ENCODE peak calls at places on chromosomes 3 and 15, in nine cellular contexts. M, O, Y, F, G, U, S, I and J are unnamed samples.
A peak's percentile ranks its signal among the peaks of the same experiment; 100 is the strongest.

GRCh38 chr3:72418149-72418686 is 430.0 kb downstream of the SHQ1 start:
- DNase-seq in M (no peak), I (no peak), O (no peak), G (no peak), F (no peak), Y (no peak), U (no peak), S (no peak), J (no peak)

GRCh38 chr3:196979545-196979944 is 10.9 kb upstream of the PIGZ start:
- DNase-seq in F (peak; percentile 31), S (no peak), M (no peak), Y (no peak), O (no peak), U (no peak), G (no peak), I (no peak), J (no peak)

GRCh38 chr3:145518639-145519038 is 642.3 kb downstream of the PLOD2 start:
- DNase-seq in U (no peak), S (no peak), G (no peak), M (no peak), Y (no peak), O (no peak), F (no peak), I (no peak), J (no peak)

GRCh38 chr15:40845036-40845435 is 1.2 kb downstream of the SPINT1 start:
- DNase-seq in I (no peak), S (no peak), M (no peak), F (no peak), U (no peak), O (no peak), Y (no peak), G (no peak), J (no peak)

GRCh38 chr15:57668074-57668473 is 38.4 kb upstream of the POLR2M start:
- DNase-seq in F (no peak), O (no peak), S (no peak), M (no peak), G (no peak), Y (no peak), I (no peak), U (no peak), J (no peak)

GRCh38 chr3:122794779-122795673 is at the start of gene SLC49A4:
- DNase-seq in F (peak; percentile 81), U (peak; percentile 94), M (peak; percentile 66), I (peak; percentile 85), O (peak; percentile 81), G (peak; percentile 79), Y (peak; percentile 71), S (peak; percentile 66), J (peak; percentile 75)

GRCh38 chr3:43004282-43004681 is 25.2 kb downstream of the GASK1A start:
- DNase-seq in S (no peak), G (no peak), M (no peak), O (no peak), F (no peak), I (no peak), Y (no peak), U (no peak), J (no peak)

GRCh38 chr3:106428565-106428994 is 559.8 kb upstream of the CBLB start:
- DNase-seq in I (no peak), O (no peak), G (no peak), Y (no peak), M (peak; percentile 68), F (peak; percentile 17), S (no peak), U (no peak), J (no peak)

GRCh38 chr3:31197941-31198340 is 303.5 kb upstream of the GADL1 start:
- DNase-seq in O (no peak), S (no peak), G (no peak), U (no peak), I (no peak), M (no peak), Y (no peak), F (no peak), J (no peak)

GRCh38 chr3:143120716-143121239 is 1.2 kb downstream of the CHST2 start:
- DNase-seq in Y (peak; percentile 54), G (no peak), I (peak; percentile 46), U (peak; percentile 65), F (peak; percentile 16), O (peak; percentile 12), S (no peak), M (no peak), J (no peak)

GRCh38 chr3:58336135-58336882 is 3.6 kb downstream of the PXK start:
- DNase-seq in Y (no peak), U (no peak), S (no peak), O (no peak), G (no peak), I (no peak), F (no peak), M (no peak), J (no peak)
- H3K4me3 ChIP-seq in Y (no peak overlapping the region), U (no peak overlapping the region), S (no peak overlapping the region), O (no peak overlapping the region), G (no peak overlapping the region), I (no peak overlapping the region), F (no peak overlapping the region), M (no peak overlapping the region), J (no peak overlapping the region)

GRCh38 chr15:96348112-96349027 is 17.9 kb downstream of the NR2F2 start:
- DNase-seq in F (no peak), I (no peak), M (peak; percentile 16), Y (no peak), S (no peak), O (no peak), U (peak; percentile 47), G (no peak), J (no peak)

GRCh38 chr15:96349933-96350292 is 19.4 kb downstream of the NR2F2 start:
- DNase-seq in Y (no peak), U (peak; percentile 62), F (no peak), M (peak; percentile 14), I (no peak), G (no peak), S (no peak), O (no peak), J (no peak)

GRCh38 chr15:96350321-96350720 is 19.8 kb downstream of the NR2F2 start:
- DNase-seq in Y (no peak), O (no peak), F (no peak), U (peak; percentile 10), S (no peak), G (no peak), M (peak; percentile 6), I (no peak), J (no peak)

GRCh38 chr15:96350884-96351639 is 20.6 kb downstream of the NR2F2 start:
- DNase-seq in O (no peak), M (peak; percentile 17), S (no peak), U (no peak), G (no peak), I (no peak), F (no peak), Y (no peak), J (no peak)

DNA sequence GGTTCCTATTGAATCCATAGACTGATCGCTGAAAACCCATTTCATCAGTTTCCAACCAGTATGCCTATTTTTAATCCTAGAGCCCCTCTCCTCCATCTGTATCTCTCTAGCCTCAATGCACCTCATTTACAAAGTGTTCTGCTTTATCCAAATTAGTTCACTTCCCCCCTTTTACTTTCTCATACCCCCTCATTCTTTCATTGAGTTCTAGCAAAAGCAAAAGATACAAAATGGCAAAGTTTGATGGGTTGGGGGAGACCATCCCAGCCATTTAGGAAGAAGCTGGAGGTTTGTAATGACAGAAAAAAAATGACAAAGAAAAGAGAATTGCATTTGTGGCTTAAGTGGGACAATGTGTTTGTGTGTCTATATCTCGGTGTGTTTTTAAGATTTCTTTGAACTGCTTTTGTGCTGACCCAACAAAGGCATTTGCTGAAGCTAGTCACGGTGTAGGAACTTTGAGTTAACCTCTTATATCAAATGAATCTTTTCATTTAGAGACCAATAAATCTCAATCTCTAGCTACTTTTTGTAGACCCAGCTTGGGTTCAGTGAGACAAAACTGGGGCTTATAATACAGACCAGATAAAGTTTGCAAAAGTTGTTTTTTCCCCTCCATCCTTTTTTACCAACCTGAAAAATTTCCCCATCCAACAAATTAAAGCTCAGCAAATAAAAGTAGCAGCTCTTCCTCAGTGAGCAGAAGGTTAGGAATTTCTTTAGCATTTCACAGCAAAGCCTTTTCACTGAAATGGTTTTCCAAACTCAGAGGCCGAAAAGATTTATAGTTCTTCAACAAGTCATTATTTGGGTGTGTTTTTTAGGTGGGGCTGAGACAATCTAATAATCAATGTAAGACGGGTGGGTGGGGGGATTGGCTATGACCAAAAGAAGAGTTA is 18.8 kb downstream of the NR2F2 start:
- DNase-seq in Y (no peak), O (no peak), S (no peak), I (no peak), M (no peak), G (no peak), F (no peak), U (peak; percentile 7), J (no peak)
- H3K27me3 ChIP-seq in Y (peaks cover 63% of the 10 kb centered on the region), O (no peaks in the 10 kb centered on the region), S (peaks cover 51% of the 10 kb centered on the region), I (peaks cover 44% of the 10 kb centered on the region), M (no peaks in the 10 kb centered on the region), G (no peaks in the 10 kb centered on the region), F (peaks cover 7% of the 10 kb centered on the region), U (peaks cover 51% of the 10 kb centered on the region), J (peaks cover 96% of the 10 kb centered on the region)

DNA sequence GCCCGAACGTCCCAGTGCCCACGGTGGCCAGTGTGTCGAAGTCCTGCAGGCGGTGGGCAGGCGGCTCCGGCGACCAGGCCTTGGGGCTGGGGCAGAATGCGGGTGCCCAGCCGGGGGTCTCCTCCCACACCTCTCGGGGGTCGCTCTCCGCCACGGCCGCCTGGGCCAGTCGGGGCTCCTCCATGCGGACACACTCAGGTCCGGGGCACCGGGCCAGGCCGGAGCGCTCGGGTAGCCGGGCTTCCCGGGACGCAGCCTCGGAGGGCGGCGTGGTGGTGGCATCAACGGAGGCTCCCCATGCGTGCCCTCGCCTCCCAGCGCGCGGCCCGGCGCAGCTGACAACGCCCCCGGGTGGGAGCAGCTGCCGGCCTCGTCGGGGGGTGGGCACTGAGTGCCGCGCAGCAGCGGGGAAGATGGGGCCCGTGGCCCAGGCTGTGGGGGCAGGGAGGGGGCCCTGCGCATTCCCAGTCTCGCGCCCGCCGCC is 30.1 kb upstream of the CERS3 start:
- DNase-seq in G (no peak), U (no peak), S (no peak), I (peak; percentile 48), M (no peak), F (peak; percentile 21), Y (no peak), O (no peak), J (no peak)
- H3K4me3 ChIP-seq in G (no peak overlapping the region), U (no peak overlapping the region), S (no peak overlapping the region), I (no peak overlapping the region), M (no peak overlapping the region), F (no peak overlapping the region), Y (no peak overlapping the region), O (no peak overlapping the region), J (no peak overlapping the region)

DNA sequence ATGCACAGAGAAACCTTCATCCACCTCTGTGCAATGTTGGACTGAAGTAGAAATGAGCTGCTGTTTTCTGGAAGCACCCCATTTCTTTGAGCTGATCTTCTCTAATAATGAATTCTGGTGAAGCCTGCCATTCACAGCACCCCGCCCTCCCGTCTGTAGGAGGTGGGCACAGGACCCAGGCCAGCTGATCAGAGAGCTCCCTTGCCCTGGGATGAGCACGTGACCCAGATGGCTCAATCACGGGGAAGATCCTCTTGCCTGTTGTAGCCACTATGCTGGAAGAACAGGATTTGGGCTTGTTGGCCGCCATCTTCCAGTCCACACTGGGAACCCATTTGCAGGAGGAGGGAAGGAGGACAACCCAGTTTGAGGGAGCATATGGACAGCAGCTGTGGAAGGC is 44.5 kb downstream of the GOLGA6L2 start:
- DNase-seq in Y (no peak), G (no peak), U (no peak), I (no peak), F (no peak), O (no peak), M (no peak), S (no peak), J (no peak)
- H3K27me3 ChIP-seq in Y (no peaks in the 10 kb centered on the region), G (no peaks in the 10 kb centered on the region), U (no peaks in the 10 kb centered on the region), I (no peaks in the 10 kb centered on the region), F (no peaks in the 10 kb centered on the region), O (peaks cover 3% of the 10 kb centered on the region), M (no peaks in the 10 kb centered on the region), S (no peaks in the 10 kb centered on the region), J (no peaks in the 10 kb centered on the region)